ENCODE peak calls at places on chromosomes 6 and 20, in six cellular contexts. One of them, this sample, is unnamed.

GRCh38 chr20:63290136-63290676 is 2.8 kb upstream of the COL20A1 start:
- DNase-seq in prostate gland: no peak
- DNase-seq in endothelial cell of umbilical vein: no peak
- DNase-seq in breast epithelium: no peak
- DNase-seq in transverse colon: no peak
- DNase-seq in stomach: no peak
- DNase-seq in this sample: peak

GRCh38 chr20:63503524-63503923 is 4.6 kb upstream of the EEF1A2 start:
- DNase-seq in prostate gland: no peak
- DNase-seq in endothelial cell of umbilical vein: no peak
- DNase-seq in breast epithelium: no peak
- DNase-seq in transverse colon: no peak
- DNase-seq in stomach: no peak
- DNase-seq in this sample: no peak

GRCh38 chr6:169809386-169809785 is 58.0 kb downstream of the ERMARD start:
- DNase-seq in prostate gland: no peak
- DNase-seq in endothelial cell of umbilical vein: no peak
- DNase-seq in breast epithelium: no peak
- DNase-seq in transverse colon: no peak
- DNase-seq in stomach: no peak
- DNase-seq in this sample: no peak

GRCh38 chr6:33299237-33299944 is 649 bp upstream of the RGL2 start:
- DNase-seq in prostate gland: peak
- DNase-seq in endothelial cell of umbilical vein: peak
- DNase-seq in breast epithelium: peak
- DNase-seq in transverse colon: peak
- DNase-seq in stomach: peak
- DNase-seq in this sample: peak

GRCh38 chr20:50487397-50487796 is 22.8 kb upstream of the PTPN1 start:
- DNase-seq in prostate gland: no peak
- DNase-seq in endothelial cell of umbilical vein: no peak
- DNase-seq in breast epithelium: no peak
- DNase-seq in transverse colon: no peak
- DNase-seq in stomach: no peak
- DNase-seq in this sample: no peak

GRCh38 chr20:57958050-57958420 is 248.2 kb upstream of the PMEPA1 start:
- DNase-seq in prostate gland: no peak
- DNase-seq in endothelial cell of umbilical vein: no peak
- DNase-seq in breast epithelium: no peak
- DNase-seq in transverse colon: no peak
- DNase-seq in stomach: no peak
- DNase-seq in this sample: no peak

GRCh38 chr6:157982297-157982579 is 575 bp downstream of the SYNJ2 start:
- DNase-seq in prostate gland: peak
- DNase-seq in endothelial cell of umbilical vein: peak
- DNase-seq in breast epithelium: no peak
- DNase-seq in transverse colon: peak
- DNase-seq in stomach: peak
- DNase-seq in this sample: peak

GRCh38 chr6:72657798-72658197 is 35.9 kb downstream of the KCNQ5 start:
- DNase-seq in prostate gland: no peak
- DNase-seq in endothelial cell of umbilical vein: no peak
- DNase-seq in breast epithelium: no peak
- DNase-seq in transverse colon: no peak
- DNase-seq in stomach: no peak
- DNase-seq in this sample: no peak

GRCh38 chr20:51204794-51205193 is 181.9 kb upstream of the KCNG1 start:
- DNase-seq in prostate gland: no peak
- DNase-seq in endothelial cell of umbilical vein: no peak
- DNase-seq in breast epithelium: no peak
- DNase-seq in transverse colon: no peak
- DNase-seq in stomach: no peak
- DNase-seq in this sample: no peak

GRCh38 chr20:10469599-10469998 is 34.5 kb downstream of the SLX4IP start:
- DNase-seq in prostate gland: peak
- DNase-seq in endothelial cell of umbilical vein: peak
- DNase-seq in breast epithelium: peak
- DNase-seq in transverse colon: peak
- DNase-seq in stomach: no peak
- DNase-seq in this sample: no peak

GRCh38 chr20:25985597-25985996 is 288.9 kb upstream of the ZNF337 start:
- DNase-seq in prostate gland: no peak
- DNase-seq in endothelial cell of umbilical vein: no peak
- DNase-seq in breast epithelium: no peak
- DNase-seq in transverse colon: no peak
- DNase-seq in stomach: no peak
- DNase-seq in this sample: no peak

GRCh38 chr20:23404196-23404595 is 17.1 kb downstream of the NAPB start:
- DNase-seq in prostate gland: no peak
- DNase-seq in endothelial cell of umbilical vein: no peak
- DNase-seq in breast epithelium: no peak
- DNase-seq in transverse colon: no peak
- DNase-seq in stomach: no peak
- DNase-seq in this sample: no peak

GRCh38 chr20:49426873-49427272 is 55.6 kb downstream of the KCNB1 start:
- DNase-seq in prostate gland: no peak
- DNase-seq in endothelial cell of umbilical vein: no peak
- DNase-seq in breast epithelium: peak
- DNase-seq in transverse colon: no peak
- DNase-seq in stomach: no peak
- DNase-seq in this sample: no peak

GRCh38 chr20:25083773-25084615 is 2.1 kb upstream of the VSX1 start:
- DNase-seq in prostate gland: no peak
- DNase-seq in endothelial cell of umbilical vein: no peak
- DNase-seq in breast epithelium: peak
- DNase-seq in transverse colon: peak
- DNase-seq in stomach: peak
- DNase-seq in this sample: no peak

GRCh38 chr6:97440590-97441176 is 157.7 kb upstream of the MMS22L start:
- DNase-seq in prostate gland: no peak
- DNase-seq in endothelial cell of umbilical vein: peak
- DNase-seq in breast epithelium: no peak
- DNase-seq in transverse colon: no peak
- DNase-seq in stomach: no peak
- DNase-seq in this sample: no peak

GRCh38 chr6:19838442-19839236 is 1.5 kb downstream of the ID4 start:
- DNase-seq in prostate gland: peak
- DNase-seq in endothelial cell of umbilical vein: no peak
- DNase-seq in breast epithelium: peak
- DNase-seq in transverse colon: peak
- DNase-seq in stomach: peak
- DNase-seq in this sample: peak

GRCh38 chr20:8118735-8119134 is 13.3 kb upstream of the PLCB1 start:
- DNase-seq in prostate gland: no peak
- DNase-seq in endothelial cell of umbilical vein: no peak
- DNase-seq in breast epithelium: no peak
- DNase-seq in transverse colon: no peak
- DNase-seq in stomach: no peak
- DNase-seq in this sample: no peak

GRCh38 chr20:15604406-15604805 is 968.8 kb downstream of the KIF16B start:
- DNase-seq in prostate gland: no peak
- DNase-seq in endothelial cell of umbilical vein: no peak
- DNase-seq in breast epithelium: no peak
- DNase-seq in transverse colon: no peak
- DNase-seq in stomach: no peak
- DNase-seq in this sample: no peak

DNA sequence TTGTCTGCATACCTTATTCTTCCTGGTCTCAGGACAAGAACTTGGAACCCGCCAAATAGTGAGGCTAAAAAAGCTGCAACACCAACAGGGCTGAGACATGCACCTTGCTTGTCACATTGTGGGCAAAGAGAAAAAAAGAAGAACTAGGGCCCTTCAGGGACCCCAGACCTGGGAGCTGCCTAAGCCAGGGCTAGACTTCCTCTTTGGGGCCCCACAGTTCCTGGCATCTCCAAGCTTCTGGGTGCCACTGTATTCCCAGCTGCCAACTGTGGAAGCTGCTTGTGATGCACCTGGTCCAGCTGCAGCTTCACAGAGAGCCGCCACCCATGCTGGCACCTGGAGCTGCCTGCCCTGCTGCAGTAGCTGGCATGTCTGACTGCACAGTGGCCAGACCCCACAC is 370.6 kb downstream of the CD83 start:
- DNase-seq in prostate gland: no peak
- DNase-seq in endothelial cell of umbilical vein: no peak
- DNase-seq in breast epithelium: no peak
- DNase-seq in transverse colon: no peak
- DNase-seq in stomach: no peak
- DNase-seq in this sample: peak
- TF ChIP-seq POLR2AphosphoS5 in prostate gland: no peak
- TF ChIP-seq POLR2AphosphoS5 in endothelial cell of umbilical vein: no peak
- TF ChIP-seq POLR2AphosphoS5 in breast epithelium: no peak
- TF ChIP-seq POLR2AphosphoS5 in transverse colon: no peak
- TF ChIP-seq POLR2AphosphoS5 in stomach: no peak
- TF ChIP-seq POLR2AphosphoS5 in this sample: no peak

GRCh38 chr6:15401120-15401519 is 155.3 kb downstream of the JARID2 start:
- DNase-seq in prostate gland: no peak
- DNase-seq in endothelial cell of umbilical vein: no peak
- DNase-seq in breast epithelium: no peak
- DNase-seq in transverse colon: no peak
- DNase-seq in stomach: no peak
- DNase-seq in this sample: no peak

GRCh38 chr6:15401769-15402250 is 155.9 kb downstream of the JARID2 start:
- DNase-seq in prostate gland: no peak
- DNase-seq in endothelial cell of umbilical vein: no peak
- DNase-seq in breast epithelium: no peak
- DNase-seq in transverse colon: no peak
- DNase-seq in stomach: no peak
- DNase-seq in this sample: no peak

GRCh38 chr6:15400572-15401004 is 154.7 kb downstream of the JARID2 start:
- DNase-seq in prostate gland: peak
- DNase-seq in endothelial cell of umbilical vein: peak
- DNase-seq in breast epithelium: no peak
- DNase-seq in transverse colon: peak
- DNase-seq in stomach: no peak
- DNase-seq in this sample: peak

GRCh38 chr6:15403094-15403493 is 157.2 kb downstream of the JARID2 start:
- DNase-seq in prostate gland: no peak
- DNase-seq in endothelial cell of umbilical vein: no peak
- DNase-seq in breast epithelium: no peak
- DNase-seq in transverse colon: no peak
- DNase-seq in stomach: no peak
- DNase-seq in this sample: no peak

DNA sequence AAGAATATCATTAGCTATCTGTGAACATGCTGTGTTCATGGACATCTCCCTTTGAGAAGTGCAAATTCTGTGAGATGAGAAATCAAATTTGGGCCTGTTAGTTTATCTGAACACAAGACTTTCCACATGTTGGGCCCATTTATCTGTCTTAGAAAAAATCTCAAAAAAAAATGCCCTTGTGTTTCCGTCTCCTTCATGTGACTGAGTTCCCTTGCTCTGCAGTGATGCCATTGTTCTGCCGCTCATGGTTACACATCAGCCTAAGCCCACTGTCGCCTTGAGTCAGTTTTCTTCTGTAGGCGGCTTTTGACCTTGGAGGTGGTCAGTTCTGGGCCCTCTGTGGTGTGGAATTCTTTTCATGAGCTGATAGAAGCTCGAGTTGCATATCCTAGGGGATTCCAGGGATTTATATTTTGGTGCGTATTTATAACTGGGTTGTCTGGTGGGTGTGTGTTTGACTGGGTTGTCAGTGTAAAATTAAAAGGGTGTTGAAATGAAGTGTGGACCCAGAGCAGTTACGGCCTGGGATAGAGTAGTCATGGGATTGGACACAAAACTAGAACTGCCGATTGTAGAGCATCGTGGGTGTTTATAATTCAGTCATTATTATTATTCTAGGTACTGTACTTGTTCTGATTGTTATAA is 156.7 kb downstream of the JARID2 start:
- DNase-seq in prostate gland: no peak
- DNase-seq in endothelial cell of umbilical vein: no peak
- DNase-seq in breast epithelium: no peak
- DNase-seq in transverse colon: no peak
- DNase-seq in stomach: no peak
- DNase-seq in this sample: no peak
- H3K4me3 ChIP-seq in prostate gland: no peak
- H3K4me3 ChIP-seq in endothelial cell of umbilical vein: no peak
- H3K4me3 ChIP-seq in breast epithelium: no peak
- H3K4me3 ChIP-seq in transverse colon: no peak
- H3K4me3 ChIP-seq in stomach: no peak
- H3K4me3 ChIP-seq in this sample: no peak

GRCh38 chr6:23531666-23532065 is 594.3 kb upstream of the NRSN1 start:
- DNase-seq in prostate gland: no peak
- DNase-seq in endothelial cell of umbilical vein: no peak
- DNase-seq in breast epithelium: no peak
- DNase-seq in transverse colon: no peak
- DNase-seq in stomach: no peak
- DNase-seq in this sample: no peak
- TF ChIP-seq POLR2AphosphoS5 in prostate gland: no peak
- TF ChIP-seq POLR2AphosphoS5 in endothelial cell of umbilical vein: no peak
- TF ChIP-seq POLR2AphosphoS5 in breast epithelium: no peak
- TF ChIP-seq POLR2AphosphoS5 in transverse colon: no peak
- TF ChIP-seq POLR2AphosphoS5 in stomach: no peak
- TF ChIP-seq POLR2AphosphoS5 in this sample: no peak

GRCh38 chr6:134550604-134551003 is 232.7 kb upstream of the SGK1 start:
- DNase-seq in prostate gland: no peak
- DNase-seq in endothelial cell of umbilical vein: peak
- DNase-seq in breast epithelium: no peak
- DNase-seq in transverse colon: no peak
- DNase-seq in stomach: no peak
- DNase-seq in this sample: no peak

GRCh38 chr6:134549854-134550253 is 231.9 kb upstream of the SGK1 start:
- DNase-seq in prostate gland: no peak
- DNase-seq in endothelial cell of umbilical vein: peak
- DNase-seq in breast epithelium: no peak
- DNase-seq in transverse colon: no peak
- DNase-seq in stomach: no peak
- DNase-seq in this sample: no peak

GRCh38 chr6:134555672-134556071 is 237.8 kb upstream of the SGK1 start:
- DNase-seq in prostate gland: no peak
- DNase-seq in endothelial cell of umbilical vein: no peak
- DNase-seq in breast epithelium: no peak
- DNase-seq in transverse colon: no peak
- DNase-seq in stomach: no peak
- DNase-seq in this sample: no peak

GRCh38 chr6:134553941-134554340 is 236.0 kb upstream of the SGK1 start:
- DNase-seq in prostate gland: no peak
- DNase-seq in endothelial cell of umbilical vein: no peak
- DNase-seq in breast epithelium: no peak
- DNase-seq in transverse colon: no peak
- DNase-seq in stomach: no peak
- DNase-seq in this sample: no peak

DNA sequence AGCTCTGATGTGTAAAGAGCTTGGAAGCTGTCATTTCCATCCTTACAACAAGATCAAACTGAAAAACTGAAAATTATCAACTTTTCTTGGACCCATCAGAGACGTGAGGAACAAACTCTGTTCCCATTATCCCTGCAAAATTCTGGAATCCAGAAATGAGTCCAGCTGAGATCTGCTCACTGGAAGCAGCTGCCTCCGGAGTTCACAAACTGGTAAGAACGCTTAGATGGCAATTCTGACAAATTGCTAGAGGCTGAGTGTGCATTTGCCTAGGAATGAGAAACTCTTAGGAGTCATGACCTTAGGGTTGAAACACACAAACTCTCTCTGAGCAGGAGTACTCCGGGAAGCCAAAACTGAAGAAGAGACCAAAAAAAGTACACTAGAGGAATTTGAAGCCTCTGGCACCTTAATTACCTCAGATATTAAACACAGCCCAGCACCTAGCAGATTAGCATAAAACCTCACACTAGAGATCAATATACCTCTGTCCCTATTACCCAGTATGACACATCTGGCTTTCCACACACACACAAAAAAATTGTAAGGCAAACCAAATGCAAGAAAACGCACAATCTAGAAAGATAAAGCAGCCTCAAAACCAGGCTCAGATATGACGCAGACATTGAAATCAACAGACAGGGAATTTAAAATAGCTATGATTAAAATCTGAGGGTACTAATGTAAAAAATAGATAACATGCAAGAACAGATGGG is 233.5 kb upstream of the SGK1 start:
- DNase-seq in prostate gland: no peak
- DNase-seq in endothelial cell of umbilical vein: peak
- DNase-seq in breast epithelium: no peak
- DNase-seq in transverse colon: no peak
- DNase-seq in stomach: no peak
- DNase-seq in this sample: no peak
- H3K4me3 ChIP-seq in prostate gland: no peak
- H3K4me3 ChIP-seq in endothelial cell of umbilical vein: no peak
- H3K4me3 ChIP-seq in breast epithelium: no peak
- H3K4me3 ChIP-seq in transverse colon: no peak
- H3K4me3 ChIP-seq in stomach: no peak
- H3K4me3 ChIP-seq in this sample: no peak

This sample was measured in upper lobe of left lung.